ENCODE peak calls at places on chromosomes 2 and 18, in seven cellular contexts. One of them, this sample, is unnamed.

GRCh38 chr2:59342166-59342565 is 1101.0 kb upstream of the FANCL start:
- DNase-seq in NCI-H1436: no peak
- DNase-seq in activated T-helper 9 cell treated with anti-CD3 and anti-CD28 coated beads, Interleukin-2, amount 50 U/mL, for 16 hours: no peak
- DNase-seq in GM23338: peak
- DNase-seq in effector memory CD4-positive, alpha-beta T cell: no peak
- DNase-seq in T follicular helper cell: no peak
- DNase-seq in A549: no peak
- DNase-seq in this sample: no peak

GRCh38 chr2:120350801-120351324 is 4.9 kb downstream of the INHBB start:
- DNase-seq in A549: no peak
- DNase-seq in T follicular helper cell: no peak
- DNase-seq in effector memory CD4-positive, alpha-beta T cell: no peak
- DNase-seq in activated T-helper 9 cell treated with anti-CD3 and anti-CD28 coated beads, Interleukin-2, amount 50 U/mL, for 16 hours: no peak
- DNase-seq in GM23338: no peak
- DNase-seq in NCI-H1436: no peak
- DNase-seq in this sample: no peak

GRCh38 chr2:37471104-37471503 is 126.7 kb downstream of the QPCT start:
- DNase-seq in activated T-helper 9 cell treated with anti-CD3 and anti-CD28 coated beads, Interleukin-2, amount 50 U/mL, for 16 hours: no peak
- DNase-seq in T follicular helper cell: no peak
- DNase-seq in GM23338: no peak
- DNase-seq in NCI-H1436: no peak
- DNase-seq in A549: no peak
- DNase-seq in effector memory CD4-positive, alpha-beta T cell: no peak
- DNase-seq in this sample: no peak

GRCh38 chr2:33212151-33212550 is 264.3 kb upstream of the RASGRP3 start:
- DNase-seq in activated T-helper 9 cell treated with anti-CD3 and anti-CD28 coated beads, Interleukin-2, amount 50 U/mL, for 16 hours: no peak
- DNase-seq in GM23338: no peak
- DNase-seq in effector memory CD4-positive, alpha-beta T cell: no peak
- DNase-seq in T follicular helper cell: no peak
- DNase-seq in NCI-H1436: no peak
- DNase-seq in A549: peak
- DNase-seq in this sample: no peak

GRCh38 chr2:197369228-197369945 is 58.8 kb upstream of the ANKRD44 start:
- DNase-seq in A549: no peak
- DNase-seq in effector memory CD4-positive, alpha-beta T cell: no peak
- DNase-seq in T follicular helper cell: no peak
- DNase-seq in NCI-H1436: no peak
- DNase-seq in GM23338: no peak
- DNase-seq in activated T-helper 9 cell treated with anti-CD3 and anti-CD28 coated beads, Interleukin-2, amount 50 U/mL, for 16 hours: no peak
- DNase-seq in this sample: no peak

GRCh38 chr18:41642756-41643155 is 312.3 kb upstream of the PIK3C3 start:
- DNase-seq in NCI-H1436: no peak
- DNase-seq in T follicular helper cell: no peak
- DNase-seq in activated T-helper 9 cell treated with anti-CD3 and anti-CD28 coated beads, Interleukin-2, amount 50 U/mL, for 16 hours: no peak
- DNase-seq in effector memory CD4-positive, alpha-beta T cell: no peak
- DNase-seq in GM23338: no peak
- DNase-seq in A549: no peak
- DNase-seq in this sample: no peak

GRCh38 chr18:49833804-49834203 is 20.5 kb upstream of the ACAA2 start:
- DNase-seq in T follicular helper cell: no peak
- DNase-seq in activated T-helper 9 cell treated with anti-CD3 and anti-CD28 coated beads, Interleukin-2, amount 50 U/mL, for 16 hours: no peak
- DNase-seq in GM23338: no peak
- DNase-seq in NCI-H1436: no peak
- DNase-seq in A549: no peak
- DNase-seq in effector memory CD4-positive, alpha-beta T cell: no peak
- DNase-seq in this sample: no peak

GRCh38 chr2:156537147-156537546 is 101.0 kb downstream of the GPD2 start:
- DNase-seq in activated T-helper 9 cell treated with anti-CD3 and anti-CD28 coated beads, Interleukin-2, amount 50 U/mL, for 16 hours: no peak
- DNase-seq in effector memory CD4-positive, alpha-beta T cell: no peak
- DNase-seq in T follicular helper cell: no peak
- DNase-seq in A549: no peak
- DNase-seq in NCI-H1436: no peak
- DNase-seq in GM23338: no peak
- DNase-seq in this sample: no peak